ENCODE peak calls at places on chromosomes 11 and 22, in six cellular contexts. Y is astrocyte, G is fibroblast of lung, I is DND-41, B is ascending aorta, T is heart right ventricle. L is an unnamed sample. For H3K27me3, the result is how much of the 10 kb centered on the place peaks cover.

GRCh38 chr22:27673839-27674238 is 127.7 kb downstream of the MN1 start:
- DNase-seq in B (no peak), I (no peak), G (no peak), T (no peak), Y (no peak), L (no peak)

GRCh38 chr11:107721207-107721606 is 9.4 kb upstream of the SLN start:
- DNase-seq in Y (no peak), T (no peak), I (no peak), B (no peak), G (no peak), L (no peak)

GRCh38 chr11:75565221-75565814 is 3.3 kb downstream of the SERPINH1 start:
- DNase-seq in T (peak), G (peak), B (no peak), Y (peak), I (no peak), L (no peak)

GRCh38 chr11:62688481-62688880 is 849 bp downstream of the LRRN4CL start:
- DNase-seq in B (no peak), Y (no peak), T (no peak), I (no peak), G (no peak), L (no peak)

GRCh38 chr22:41831383-41831782 is 1.5 kb upstream of the SREBF2 start:
- DNase-seq in T (no peak), Y (no peak), I (peak), B (no peak), G (peak), L (no peak)

GRCh38 chr11:80816454-80816847 is 1375.6 kb upstream of the TENM4 start:
- DNase-seq in I (no peak), B (no peak), G (no peak), Y (no peak), T (no peak), L (no peak)

GRCh38 chr11:94706211-94706610 is 61.9 kb upstream of the AMOTL1 start:
- DNase-seq in G (no peak), B (no peak), T (no peak), Y (peak), I (no peak), L (no peak)

GRCh38 chr11:27420217-27420616 is 52.4 kb downstream of the LGR4 start:
- DNase-seq in B (no peak), I (no peak), T (no peak), G (no peak), Y (no peak), L (no peak)

GRCh38 chr22:30892731-30893221 is 75.8 kb downstream of the MORC2 start:
- DNase-seq in I (no peak), Y (no peak), B (peak), T (no peak), G (no peak), L (no peak)

GRCh38 chr11:26231252-26231661 is 100.7 kb upstream of the ANO3 start:
- DNase-seq in T (no peak), B (no peak), Y (peak), G (peak), I (no peak), L (no peak)

GRCh38 chr22:41963453-41964105 is 5.7 kb upstream of the SEPTIN3 start:
- DNase-seq in I (no peak), Y (peak), B (no peak), G (peak), T (no peak), L (no peak)

GRCh38 chr11:533586-534196 is 1.7 kb downstream of the HRAS start:
- DNase-seq in B (no peak), T (no peak), Y (no peak), I (no peak), G (no peak), L (no peak)

GRCh38 chr11:126415669-126416420 is 60.4 kb downstream of the ST3GAL4 start:
- DNase-seq in Y (no peak), B (no peak), T (peak), I (no peak), G (peak), L (no peak)

GRCh38 chr11:111540114-111540920 is at the start of gene LAYN:
- DNase-seq in T (peak), B (peak), I (no peak), Y (no peak), G (no peak), L (no peak)
- H3K27me3 ChIP-seq in T (under half), B (under half), I (under half), Y (under half), G (under half), L (under half)

GRCh38 chr11:44221992-44222391 is 87.9 kb downstream of the ALX4 start:
- DNase-seq in G (no peak), B (no peak), T (no peak), Y (no peak), I (no peak), L (no peak)

GRCh38 chr11:44217432-44217831 is 92.5 kb downstream of the ALX4 start:
- DNase-seq in T (no peak), I (no peak), G (peak), Y (no peak), B (no peak), L (no peak)

GRCh38 chr11:44223261-44223660 is 86.7 kb downstream of the ALX4 start:
- DNase-seq in G (no peak), Y (peak), B (no peak), I (no peak), T (no peak), L (no peak)

GRCh38 chr11:44221486-44221885 is 88.5 kb downstream of the ALX4 start:
- DNase-seq in G (no peak), Y (peak), I (no peak), B (no peak), T (no peak), L (no peak)

DNA sequence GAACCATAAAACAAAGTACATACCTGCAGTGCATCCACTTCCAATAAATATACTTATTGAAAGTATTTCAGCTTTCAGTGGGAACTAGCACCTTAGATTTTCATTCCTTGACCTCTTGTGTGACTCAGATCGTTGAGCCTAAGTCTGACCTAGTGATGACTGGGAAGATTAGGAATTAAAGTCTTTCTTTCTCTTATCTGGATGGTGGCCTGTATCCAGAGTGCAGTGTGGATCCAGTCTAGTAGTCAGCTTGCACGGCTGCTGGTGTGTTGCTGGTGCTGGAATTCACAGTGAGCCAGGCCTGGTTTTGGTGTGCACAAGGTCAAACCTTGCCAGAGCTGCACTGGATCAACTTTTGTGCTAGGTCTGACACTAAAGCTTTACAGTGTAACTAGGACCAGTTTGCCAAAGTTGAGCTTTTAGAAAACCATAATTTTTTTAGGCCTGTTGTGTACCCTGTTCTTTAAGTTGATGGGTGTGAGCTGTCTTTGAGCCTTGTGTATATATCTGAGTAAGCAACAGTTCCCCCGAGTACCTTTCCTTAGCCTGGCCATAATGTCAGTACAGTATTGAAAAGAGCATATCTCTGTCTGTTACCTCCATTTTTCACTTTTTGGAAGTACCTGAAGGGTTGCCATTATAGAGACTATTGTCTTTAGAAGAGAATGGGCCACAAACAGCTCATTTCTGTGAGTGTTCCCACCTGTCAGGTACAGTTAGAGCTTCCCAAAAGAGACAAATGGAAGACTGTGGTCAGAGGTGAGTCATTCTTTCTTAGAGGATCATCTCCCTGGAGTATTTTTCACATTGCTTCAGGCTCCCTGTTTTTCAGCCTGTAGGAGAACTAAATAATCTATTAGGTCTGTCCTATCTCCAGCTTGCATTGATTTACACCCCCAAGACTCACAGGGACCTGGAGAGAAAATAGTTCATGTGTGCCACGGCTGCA is 89.8 kb downstream of the ALX4 start:
- DNase-seq in B (no peak), Y (peak), I (no peak), T (no peak), G (no peak), L (no peak)
- H3K27ac ChIP-seq in B (no peak), Y (no peak), I (no peak), T (no peak), G (no peak), L (no peak)

GRCh38 chr11:2929880-2930704 is 872 bp upstream of the PHLDA2 start:
- DNase-seq in I (no peak), Y (no peak), G (peak), T (peak), B (no peak), L (no peak)

GRCh38 chr11:2931771-2932738 is 2.8 kb upstream of the PHLDA2 start:
- DNase-seq in Y (no peak), B (no peak), G (no peak), I (no peak), T (no peak), L (no peak)

GRCh38 chr11:2931416-2931746 is 2.2 kb upstream of the PHLDA2 start:
- DNase-seq in T (no peak), Y (no peak), B (no peak), I (no peak), G (no peak), L (no peak)

GRCh38 chr11:2929511-2929879 is 275 bp upstream of the PHLDA2 start:
- DNase-seq in G (peak), Y (peak), B (peak), I (no peak), T (peak), L (peak)

DNA sequence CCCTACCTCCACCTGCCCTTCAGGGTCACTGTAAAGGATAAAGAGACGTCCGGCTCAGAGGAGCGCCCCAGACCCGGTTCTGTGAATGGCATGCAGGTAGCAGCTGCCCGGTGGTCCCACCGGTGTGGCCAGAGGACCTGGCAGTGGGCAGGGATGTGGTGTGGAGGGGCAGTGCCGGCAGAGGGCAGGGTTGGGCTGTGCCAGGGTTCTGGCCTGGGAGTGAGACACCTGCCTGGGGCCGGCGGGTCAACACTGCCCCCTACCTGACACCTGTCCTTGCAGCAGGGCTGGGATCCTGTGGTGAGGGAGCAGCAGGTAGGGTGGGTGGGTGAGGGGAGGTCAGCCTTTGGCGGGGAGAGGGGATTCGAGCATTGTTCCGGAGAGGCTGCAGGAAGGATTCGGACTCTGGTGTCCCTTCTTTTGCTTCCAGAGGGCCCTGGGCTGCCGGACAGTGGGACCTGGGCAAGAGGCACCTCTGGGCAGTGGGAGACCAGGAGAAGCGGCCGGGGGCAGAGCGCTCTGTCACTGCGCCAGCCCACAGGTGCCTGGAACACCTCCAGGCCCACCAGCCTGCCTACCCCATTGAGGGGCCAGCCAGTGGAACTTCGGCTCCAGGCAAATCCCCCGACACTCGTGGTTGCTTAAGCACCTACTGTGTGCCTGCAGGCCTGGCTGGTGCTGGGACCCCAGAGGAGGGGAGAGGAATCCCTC is 1.6 kb upstream of the PHLDA2 start:
- DNase-seq in I (no peak), Y (no peak), T (peak), B (peak), G (peak), L (no peak)
- H3K27me3 ChIP-seq in I (under half), Y (under half), T (half or more), B (under half), G (under half), L (under half)

GRCh38 chr11:65545853-65546216 is 12.3 kb downstream of the LTBP3 start:
- DNase-seq in Y (no peak), T (no peak), I (no peak), B (no peak), G (no peak), L (no peak)
- H3K27ac ChIP-seq in Y (no peak), T (no peak), I (peak), B (no peak), G (no peak), L (peak)

GRCh38 chr22:32073823-32074380 is 30.8 kb downstream of the SLC5A1 start:
- DNase-seq in B (no peak), I (no peak), Y (no peak), G (no peak), T (no peak), L (no peak)
- H3K27me3 ChIP-seq in B (under half), I (under half), Y (under half), G (under half), T (under half), L (under half)

GRCh38 chr11:73157141-73158010 is 15.3 kb upstream of the FCHSD2 start:
- DNase-seq in I (no peak), Y (peak), G (peak), B (peak), T (peak), L (no peak)
- H3K27ac ChIP-seq in I (no peak), Y (peak), G (peak), B (peak), T (peak), L (no peak)

DNA sequence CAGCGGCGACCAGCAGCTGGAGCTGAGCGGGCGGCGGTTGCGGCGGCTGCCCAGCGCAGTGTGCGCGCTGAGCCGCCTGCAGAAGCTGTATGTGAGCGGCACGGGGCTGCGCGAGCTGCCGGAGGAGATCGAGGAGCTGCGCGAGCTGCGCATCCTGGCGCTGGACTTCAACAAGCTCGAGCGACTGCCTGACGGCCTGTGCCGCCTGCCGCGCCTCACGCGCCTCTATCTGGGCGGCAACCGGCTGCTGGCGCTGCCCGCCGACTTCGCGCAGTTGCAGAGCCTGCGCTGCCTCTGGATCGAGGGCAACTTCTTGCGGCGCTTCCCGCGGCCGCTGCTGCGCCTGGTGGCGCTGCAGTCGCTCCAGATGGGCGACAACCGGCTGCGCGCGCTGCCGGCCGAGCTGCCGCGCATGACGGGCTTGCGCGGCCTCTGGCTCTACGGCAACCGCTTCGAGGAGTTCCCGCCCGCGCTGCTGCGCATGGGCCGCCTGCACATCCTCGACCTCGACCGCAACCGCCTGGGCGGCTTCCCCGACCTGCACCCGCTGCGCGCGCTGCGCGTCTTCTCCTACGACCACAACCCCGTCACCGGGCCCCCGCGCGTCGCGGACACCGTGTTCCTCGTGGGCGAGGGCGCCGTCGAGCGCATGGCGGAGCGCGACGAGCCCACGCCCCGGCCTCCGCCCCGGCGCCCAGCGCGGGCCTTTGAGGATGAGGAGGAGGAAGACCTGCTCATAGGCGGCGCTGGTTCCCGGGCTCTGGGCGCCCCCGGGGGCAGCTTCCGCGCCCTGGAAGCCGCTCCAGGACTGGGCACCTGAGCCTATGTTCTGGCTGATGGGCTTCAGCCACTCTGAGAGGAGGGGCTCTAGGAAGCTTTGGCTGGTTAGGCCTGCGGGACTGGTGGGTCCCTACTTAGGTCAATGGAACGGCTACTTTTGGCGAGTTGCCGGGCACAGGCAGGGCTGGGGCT is 795 bp downstream of the LRRC10B start:
- DNase-seq in Y (peak), T (peak), I (no peak), B (peak), G (peak), L (peak)
- H3K27me3 ChIP-seq in Y (under half), T (half or more), I (under half), B (under half), G (under half), L (under half)